ENCODE peak calls at places on chromosomes 4 and X, in four cellular contexts. A, S, G and D are unnamed samples.

GRCh38 chrX:53257670-53258423 is 23.5 kb downstream of the IQSEC2 start:
- DNase-seq in A (no peak), S (no peak), G (no peak), D (no peak)

GRCh38 chr4:120052840-120053239 is 13.8 kb downstream of the MAD2L1 start:
- DNase-seq in S (peak), A (no peak), G (no peak), D (no peak)

GRCh38 chr4:1715002-1715761 is 3.1 kb upstream of the SLBP start:
- DNase-seq in S (peak), G (no peak), A (no peak), D (no peak)

GRCh38 chr4:3773552-3774001 is 7.4 kb downstream of the ADRA2C start:
- DNase-seq in S (no peak), A (no peak), G (peak), D (peak)

GRCh38 chr4:8318509-8318908 is 49.0 kb downstream of the HTRA3 start:
- DNase-seq in G (no peak), A (no peak), S (no peak), D (no peak)

GRCh38 chrX:12579311-12579710 is 211.9 kb upstream of the PRPS2 start:
- DNase-seq in S (no peak), A (no peak), G (no peak), D (no peak)

GRCh38 chrX:153739754-153740486 is 15.3 kb downstream of the ABCD1 start:
- DNase-seq in S (no peak), A (no peak), G (no peak), D (no peak)

GRCh38 chr4:127586922-127587571 is 45.7 kb upstream of the INTU start:
- DNase-seq in A (peak), S (peak), G (peak), D (no peak)

GRCh38 chr4:15778742-15779231 is 659 bp downstream of the CD38 start:
- DNase-seq in S (no peak), G (peak), A (peak), D (no peak)

GRCh38 chrX:46788902-46789301 is 30.0 kb upstream of the SLC9A7 start:
- DNase-seq in G (no peak), A (no peak), S (peak), D (no peak)

GRCh38 chr4:59484948-59485347 is 1715.2 kb upstream of the ADGRL3 start:
- DNase-seq in S (no peak), A (no peak), G (no peak), D (no peak)

GRCh38 chr4:75429208-75429607 is 85.0 kb downstream of the RCHY1 start:
- DNase-seq in A (peak), S (peak), G (no peak), D (no peak)

GRCh38 chr4:113810906-113811305 is 49.4 kb upstream of the CAMK2D start:
- DNase-seq in S (peak), G (no peak), A (no peak), D (no peak)

GRCh38 chr4:15132739-15133138 is 130.5 kb downstream of the CPEB2 start:
- DNase-seq in S (peak), A (no peak), G (no peak), D (no peak)

GRCh38 chr4:56134272-56134671 is 185.5 kb downstream of the CEP135 start:
- DNase-seq in G (peak), A (no peak), S (peak), D (no peak)

GRCh38 chr4:124423160-124423559 is 289.4 kb downstream of the ANKRD50 start:
- DNase-seq in A (no peak), S (peak), G (no peak), D (no peak)

GRCh38 chrX:97843200-97843811 is 959.6 kb downstream of the RPA4 start:
- DNase-seq in A (no peak), G (no peak), S (no peak), D (no peak)

GRCh38 chrX:38468758-38469157 is 92.6 kb upstream of the TSPAN7 start:
- DNase-seq in A (no peak), S (no peak), G (no peak), D (no peak)

GRCh38 chrX:38473715-38474114 is 87.6 kb upstream of the TSPAN7 start:
- DNase-seq in G (no peak), S (no peak), A (no peak), D (no peak)

DNA sequence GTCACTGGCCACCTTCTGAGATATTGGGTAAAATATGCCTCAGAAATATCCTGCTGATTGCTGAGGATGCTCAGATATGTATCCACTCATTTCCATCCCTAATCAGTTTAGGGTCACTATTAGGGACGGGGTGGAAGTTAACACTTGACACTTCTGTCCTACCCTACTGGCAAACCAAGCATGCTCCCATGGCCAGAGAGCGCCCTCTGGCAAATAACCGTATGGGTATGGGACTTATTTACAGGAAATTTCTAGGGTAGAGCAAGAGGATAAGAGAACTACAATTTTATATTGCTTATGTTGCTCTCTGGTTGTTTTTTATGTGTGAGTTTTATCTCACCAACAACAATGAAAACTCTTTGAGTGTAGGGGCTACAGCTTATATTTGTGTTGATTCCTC is 86.8 kb upstream of the TSPAN7 start:
- DNase-seq in S (no peak), A (no peak), G (no peak), D (no peak)
- TF ChIP-seq CTCF in S (no peak), A (no peak), G (no peak), D (no peak)

GRCh38 chrX:86504297-86504696 is 356.0 kb downstream of the DACH2 start:
- DNase-seq in S (no peak), G (no peak), A (no peak), D (no peak)
- TF ChIP-seq CTCF in S (no peak), G (no peak), A (no peak), D (no peak)

DNA sequence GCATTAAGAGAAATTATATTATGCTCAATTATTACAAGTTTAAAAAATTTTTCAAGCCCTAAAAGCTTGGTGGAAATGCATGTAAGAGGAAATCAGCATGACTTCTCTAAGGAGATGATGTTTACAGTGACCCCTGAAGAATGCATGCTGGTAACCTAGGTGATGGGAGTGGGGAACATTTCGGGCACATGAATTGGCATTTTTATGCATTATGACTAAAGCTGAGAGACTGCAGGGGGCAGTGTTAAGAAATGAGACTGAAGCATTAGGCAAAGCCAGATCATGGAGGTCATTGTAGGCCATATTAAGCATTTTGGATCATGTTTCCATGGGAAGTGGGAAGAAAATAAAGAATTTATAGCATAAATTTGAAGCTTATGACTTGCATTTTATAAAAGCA is 421.3 kb downstream of the FAT4 start:
- DNase-seq in G (no peak), A (no peak), S (peak), D (no peak)
- TF ChIP-seq CTCF in G (no peak), A (no peak), S (peak), D (no peak)

GRCh38 chrX:40299028-40299479 is 201.3 kb upstream of the BCOR start:
- DNase-seq in G (no peak), S (no peak), A (no peak), D (peak)
- TF ChIP-seq CTCF in G (no peak), S (no peak), A (no peak), D (peak)